ENCODE peak calls at places on chromosomes 2 and 18, in six cellular contexts. W is HTR-8/SVneo, E is neuronal stem cell, A is right atrium auricular region, G is fibroblast of villous mesenchyme, O is SK-MEL-5. H is an unnamed sample.

GRCh38 chr2:149573760-149574159 is 13.8 kb downstream of the MMADHC start:
- DNase-seq in O (no peak), W (no peak), A (no peak), E (no peak), G (peak), H (no peak)

GRCh38 chr2:71950256-71951066 is 197.2 kb downstream of the CYP26B1 start:
- DNase-seq in A (peak), E (no peak), W (peak), O (peak), G (no peak), H (no peak)

GRCh38 chr18:55224086-55224625 is 264.9 kb upstream of the CCDC68 start:
- DNase-seq in W (no peak), G (no peak), O (no peak), E (no peak), A (no peak), H (no peak)

GRCh38 chr2:30756051-30756719 is 51.1 kb downstream of the CAPN13 start:
- DNase-seq in G (peak), A (no peak), W (peak), O (peak), E (no peak), H (no peak)

GRCh38 chr2:145685323-145686050 is 1165.6 kb upstream of the ZEB2 start:
- DNase-seq in W (no peak), E (no peak), O (no peak), G (peak), A (no peak), H (no peak)

GRCh38 chr2:12717988-12718661 is 1.4 kb downstream of the TRIB2 start:
- DNase-seq in G (peak), E (peak), W (no peak), A (no peak), O (no peak), H (no peak)

GRCh38 chr2:174546519-174547506 is 50.8 kb downstream of the WIPF1 start:
- DNase-seq in A (no peak), E (peak), G (peak), O (peak), W (peak), H (no peak)

GRCh38 chr18:43248610-43249249 is 28.6 kb downstream of the SYT4 start:
- DNase-seq in G (no peak), A (no peak), W (no peak), O (no peak), E (no peak), H (no peak)

GRCh38 chr2:83531211-83531610 is 927.9 kb downstream of the SUCLG1 start:
- DNase-seq in W (no peak), E (peak), O (peak), A (no peak), G (no peak), H (no peak)

GRCh38 chr2:184125867-184126266 is 472.5 kb upstream of the ZNF804A start:
- DNase-seq in A (no peak), W (no peak), O (no peak), G (no peak), E (no peak), H (no peak)

GRCh38 chr2:217974389-217975005 is 28.3 kb downstream of the TNS1 start:
- DNase-seq in G (no peak), W (no peak), E (no peak), A (no peak), O (no peak), H (no peak)

GRCh38 chr2:17879137-17879912 is 858 bp downstream of the KCNS3 start:
- DNase-seq in E (peak), O (peak), A (peak), G (peak), W (peak), H (peak)

GRCh38 chr2:109129921-109130725 is 1.1 kb downstream of the SH3RF3 start:
- DNase-seq in G (peak), E (no peak), W (peak), O (no peak), A (no peak), H (no peak)

GRCh38 chr18:64037812-64038414 is 68.0 kb downstream of the SERPINB8 start:
- DNase-seq in O (peak), A (no peak), W (peak), G (peak), E (peak), H (peak)

GRCh38 chr2:54899576-54900200 is 150.6 kb downstream of the RTN4 start:
- DNase-seq in G (peak), O (peak), E (peak), W (peak), A (no peak), H (no peak)

GRCh38 chr2:177604291-177605065 is 211.9 kb downstream of the AGPS start:
- DNase-seq in G (peak), O (peak), E (peak), A (no peak), W (peak), H (peak)

GRCh38 chr2:217922101-217923006 is 80.4 kb downstream of the TNS1 start:
- DNase-seq in A (no peak), G (no peak), O (no peak), E (no peak), W (no peak), H (no peak)

GRCh38 chr2:144348846-144349245 is 171.1 kb downstream of the ZEB2 start:
- DNase-seq in A (no peak), E (no peak), O (no peak), W (no peak), G (no peak), H (no peak)

GRCh38 chr18:57329856-57330255 is 22.5 kb upstream of the ST8SIA3 start:
- DNase-seq in W (no peak), E (no peak), O (no peak), A (no peak), G (no peak), H (no peak)

GRCh38 chr18:25399554-25399953 is 47.6 kb upstream of the ZNF521 start:
- DNase-seq in W (peak), E (no peak), A (no peak), G (peak), O (no peak), H (no peak)

GRCh38 chr2:69216535-69217332 is 170.3 kb downstream of the GFPT1 start:
- DNase-seq in G (peak), W (no peak), E (no peak), O (peak), A (no peak), H (no peak)

GRCh38 chr2:128503358-128504241 is 184.9 kb upstream of the HS6ST1 start:
- DNase-seq in E (no peak), A (no peak), G (no peak), W (no peak), O (no peak), H (no peak)

GRCh38 chr2:538646-539045 is 138.6 kb downstream of the TMEM18 start:
- DNase-seq in A (no peak), E (no peak), G (no peak), O (no peak), W (no peak), H (no peak)

GRCh38 chr2:2701176-2701781 is 370.2 kb upstream of the MYT1L start:
- DNase-seq in O (no peak), A (no peak), W (no peak), E (no peak), G (no peak), H (no peak)

GRCh38 chr2:17373736-17374135 is 144.5 kb downstream of the RAD51AP2 start:
- DNase-seq in E (no peak), G (peak), W (no peak), O (no peak), A (no peak), H (no peak)

GRCh38 chr2:66565291-66565690 is 130.4 kb downstream of the MEIS1 start:
- DNase-seq in G (no peak), W (no peak), E (no peak), A (no peak), O (no peak), H (no peak)

GRCh38 chr2:17122887-17123501 is 395.2 kb downstream of the RAD51AP2 start:
- DNase-seq in O (no peak), G (no peak), A (no peak), W (no peak), E (no peak), H (no peak)

GRCh38 chr2:239731422-239731821 is 293.7 kb downstream of the NDUFA10 start:
- DNase-seq in A (no peak), O (no peak), W (no peak), E (no peak), G (no peak), H (no peak)

GRCh38 chr2:174575124-174575776 is 22.4 kb downstream of the WIPF1 start:
- DNase-seq in A (no peak), E (no peak), G (no peak), W (no peak), O (no peak), H (no peak)

GRCh38 chr2:96241901-96242611 is 23.7 kb downstream of the TMEM127 start:
- DNase-seq in A (no peak), E (no peak), W (peak), G (peak), O (peak), H (no peak)

GRCh38 chr2:65040414-65041261 is 15.6 kb upstream of the CEP68 start:
- DNase-seq in A (peak), E (peak), G (peak), O (peak), W (peak), H (peak)

GRCh38 chr2:42324949-42325348 is 36.1 kb downstream of the COX7A2L start:
- DNase-seq in O (no peak), E (no peak), W (no peak), G (no peak), A (no peak), H (no peak)

GRCh38 chr18:22074343-22075070 is 94.9 kb upstream of the GATA6 start:
- DNase-seq in G (no peak), A (no peak), O (no peak), E (no peak), W (no peak), H (no peak)

GRCh38 chr2:97728091-97728596 is 14.8 kb downstream of the ZAP70 start:
- DNase-seq in O (peak), E (no peak), A (no peak), W (no peak), G (no peak), H (no peak)

GRCh38 chr2:234633581-234634230 is 136.8 kb upstream of the ARL4C start:
- DNase-seq in E (no peak), W (no peak), G (no peak), A (no peak), O (no peak), H (peak)

GRCh38 chr2:12151716-12152115 is 405.3 kb downstream of the LPIN1 start:
- DNase-seq in W (no peak), A (no peak), O (no peak), E (no peak), G (peak), H (no peak)